ENCODE peak calls at places on chromosomes 6 and 20, in eight cellular contexts. V, B, P, Y, H, M, R and J are unnamed samples.

GRCh38 chr6:20403080-20403765 is 1.5 kb downstream of the E2F3 start:
- DNase-seq in V (peak), B (peak), P (peak), Y (peak), H (peak), M (peak), R (peak), J (peak)

GRCh38 chr6:133871131-133871530 is 17.8 kb upstream of the TCF21 start:
- DNase-seq in V (no peak), B (no peak), P (no peak), Y (no peak), H (no peak), M (no peak), R (no peak), J (no peak)

GRCh38 chr20:47544852-47545251 is 43.2 kb downstream of the NCOA3 start:
- DNase-seq in V (no peak), B (peak), P (no peak), Y (no peak), H (no peak), M (no peak), R (no peak), J (no peak)

GRCh38 chr6:168016756-168017525 is 19.5 kb downstream of the KIF25 start:
- DNase-seq in V (no peak), B (no peak), P (no peak), Y (no peak), H (no peak), M (no peak), R (no peak), J (no peak)

GRCh38 chr6:19834858-19835257 is 2.3 kb upstream of the ID4 start:
- DNase-seq in V (no peak), B (no peak), P (no peak), Y (no peak), H (no peak), M (no peak), R (no peak), J (no peak)

GRCh38 chr6:149160943-149161342 is 156.6 kb upstream of the TAB2 start:
- DNase-seq in V (no peak), B (no peak), P (no peak), Y (no peak), H (no peak), M (no peak), R (no peak), J (no peak)

GRCh38 chr20:40945189-40945588 is 83.4 kb upstream of the TOP1 start:
- DNase-seq in V (no peak), B (no peak), P (no peak), Y (no peak), H (no peak), M (no peak), R (no peak), J (no peak)

GRCh38 chr6:150617496-150618460 is 18.1 kb downstream of the PLEKHG1 start:
- DNase-seq in V (no peak), B (no peak), P (no peak), Y (no peak), H (no peak), M (no peak), R (no peak), J (no peak)

GRCh38 chr6:36386495-36387439 is 702 bp downstream of the ETV7 start:
- DNase-seq in V (no peak), B (peak), P (no peak), Y (no peak), H (peak), M (no peak), R (no peak), J (no peak)

GRCh38 chr20:41316602-41317535 is 662 bp downstream of the ZHX3 start:
- DNase-seq in V (peak), B (peak), P (peak), Y (peak), H (peak), M (peak), R (peak), J (no peak)

GRCh38 chr6:22082278-22082677 is 214.6 kb downstream of the PRL start:
- DNase-seq in V (no peak), B (peak), P (no peak), Y (no peak), H (no peak), M (no peak), R (no peak), J (no peak)

GRCh38 chr20:50468378-50468798 is 41.8 kb upstream of the PTPN1 start:
- DNase-seq in V (no peak), B (no peak), P (no peak), Y (no peak), H (no peak), M (no peak), R (no peak), J (no peak)

GRCh38 chr6:151670116-151670515 is 137.4 kb upstream of the ESR1 start:
- DNase-seq in V (no peak), B (no peak), P (no peak), Y (no peak), H (no peak), M (no peak), R (no peak), J (no peak)

GRCh38 chr6:170097505-170098427 is 193.1 kb downstream of the DLL1 start:
- DNase-seq in V (no peak), B (no peak), P (no peak), Y (peak), H (no peak), M (no peak), R (no peak), J (no peak)

GRCh38 chr6:137926207-137926731 is 59.2 kb downstream of the TNFAIP3 start:
- DNase-seq in V (no peak), B (peak), P (no peak), Y (no peak), H (no peak), M (no peak), R (no peak), J (no peak)

GRCh38 chr20:12737497-12737896 is 271.3 kb upstream of the SPTLC3 start:
- DNase-seq in V (no peak), B (no peak), P (no peak), Y (no peak), H (no peak), M (no peak), R (no peak), J (no peak)

GRCh38 chr6:146341498-146342230 is 202.0 kb upstream of the RAB32 start:
- DNase-seq in V (no peak), B (no peak), P (no peak), Y (no peak), H (no peak), M (no peak), R (no peak), J (no peak)

GRCh38 chr20:38995536-38996044 is 33.4 kb downstream of the DHX35 start:
- DNase-seq in V (no peak), B (no peak), P (no peak), Y (no peak), H (no peak), M (no peak), R (no peak), J (no peak)

GRCh38 chr6:168132531-168133184 is 53.6 kb upstream of the FRMD1 start:
- DNase-seq in V (no peak), B (peak), P (peak), Y (no peak), H (no peak), M (no peak), R (no peak), J (no peak)